ENCODE peak calls at places on chromosomes 11 and 22, in six cellular contexts. K is HCT116, F is hepatocyte, X is PC-3, T is MM.1S, M is SK-N-SH. R is an unnamed sample.

GRCh38 chr11:3058753-3059664 is 1.8 kb upstream of the CARS1 start:
- DNase-seq in T (no peak), X (peak), M (no peak), F (peak), K (no peak), R (peak)

GRCh38 chr11:65613091-65613928 is 711 bp downstream of the MAP3K11 start:
- DNase-seq in F (peak), X (peak), K (no peak), M (no peak), T (peak), R (peak)

GRCh38 chr11:65435981-65436411 is 13.4 kb downstream of the NEAT1 start:
- DNase-seq in K (no peak), T (peak), F (no peak), X (no peak), M (no peak), R (no peak)

GRCh38 chr11:87358461-87358860 is 320.7 kb downstream of the TMEM135 start:
- DNase-seq in T (peak), M (no peak), F (no peak), X (no peak), K (no peak), R (no peak)

GRCh38 chr11:11978792-11979486 is 29.5 kb downstream of the DKK3 start:
- DNase-seq in X (no peak), T (no peak), K (no peak), F (no peak), M (peak), R (no peak)

GRCh38 chr11:44256673-44257291 is 53.2 kb downstream of the ALX4 start:
- DNase-seq in T (peak), M (no peak), K (no peak), X (no peak), F (no peak), R (no peak)

GRCh38 chr11:12792590-12792989 is 118.4 kb downstream of the TEAD1 start:
- DNase-seq in F (no peak), M (no peak), X (peak), T (no peak), K (no peak), R (no peak)

GRCh38 chr11:111185259-111185658 is 60.3 kb upstream of the POU2AF2 start:
- DNase-seq in K (no peak), X (no peak), T (no peak), M (no peak), F (no peak), R (no peak)

GRCh38 chr11:121024989-121025388 is 1.1 kb downstream of the TBCEL start:
- DNase-seq in F (peak), X (peak), T (no peak), M (no peak), K (no peak), R (peak)

GRCh38 chr11:554428-554823 is 6.1 kb downstream of the LMNTD2 start:
- DNase-seq in F (no peak), T (no peak), M (no peak), K (no peak), X (no peak), R (peak)
- TF ChIP-seq EZH2phosphoT487 in F (no peak), T (no peak), M (no peak), K (no peak), X (no peak), R (no peak)

DNA sequence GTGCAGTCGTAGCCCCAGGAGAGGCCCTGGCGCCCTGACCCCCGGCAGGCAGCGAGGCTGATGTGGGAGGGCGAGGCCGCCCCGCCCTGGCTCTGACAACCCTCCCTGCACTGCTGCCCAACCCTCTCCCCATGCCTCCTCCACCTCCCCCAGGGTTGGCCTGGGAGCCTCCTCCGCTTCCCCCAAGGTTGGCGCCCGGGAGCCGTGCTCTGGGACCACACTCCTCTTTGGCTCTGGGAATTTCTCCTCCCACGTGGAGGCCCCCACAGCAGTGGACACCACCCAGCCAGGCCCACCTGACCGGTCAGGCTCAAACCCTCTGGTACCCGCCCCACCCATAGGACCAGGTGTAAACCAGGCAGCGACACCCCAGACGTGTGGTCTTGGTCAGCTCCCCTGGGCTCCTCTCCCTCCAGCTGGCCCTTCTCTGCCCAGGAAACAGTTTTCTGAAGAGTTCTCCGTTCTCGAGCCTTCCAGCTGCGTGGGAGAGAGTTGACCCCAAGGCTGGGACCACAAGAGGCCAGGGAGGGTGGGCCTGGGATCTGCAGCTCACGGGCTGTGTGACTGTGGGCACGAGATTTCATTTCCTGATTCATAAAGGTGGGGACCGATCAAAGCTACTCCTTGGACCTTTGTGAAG is 39.5 kb upstream of the BRSK2 start:
- DNase-seq in M (peak), F (no peak), K (no peak), X (no peak), T (no peak), R (no peak)
- TF ChIP-seq EZH2phosphoT487 in M (no peak), F (no peak), K (no peak), X (no peak), T (no peak), R (no peak)

GRCh38 chr22:18121436-18122253 is 11.0 kb downstream of the TUBA8 start:
- DNase-seq in T (no peak), M (no peak), K (no peak), X (no peak), F (no peak), R (peak)
- TF ChIP-seq EZH2phosphoT487 in T (no peak), M (no peak), K (no peak), X (no peak), F (no peak), R (no peak)

DNA sequence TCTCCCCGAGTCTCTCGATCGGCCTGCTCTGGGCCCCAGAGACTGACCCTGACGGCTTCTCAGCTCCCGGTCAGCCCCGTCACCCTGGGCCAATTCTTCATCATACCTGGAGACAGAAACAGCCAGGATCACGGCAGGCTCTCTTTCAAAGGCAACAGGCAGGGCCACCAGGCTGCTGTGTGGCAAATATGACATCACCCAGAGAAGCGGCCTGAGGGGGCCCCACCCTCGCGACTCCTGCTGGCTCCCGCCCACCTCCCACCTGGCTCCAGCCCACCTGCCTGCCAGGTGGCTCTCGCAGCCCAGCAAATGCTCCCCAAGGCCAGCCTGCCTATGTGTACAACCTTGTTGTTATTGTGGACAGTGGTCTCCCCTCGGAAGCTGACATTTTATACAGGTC is 24.9 kb upstream of the PACSIN2 start:
- DNase-seq in F (no peak), T (no peak), K (no peak), X (no peak), M (no peak), R (no peak)
- TF ChIP-seq EZH2phosphoT487 in F (no peak), T (no peak), K (no peak), X (no peak), M (no peak), R (no peak)

DNA sequence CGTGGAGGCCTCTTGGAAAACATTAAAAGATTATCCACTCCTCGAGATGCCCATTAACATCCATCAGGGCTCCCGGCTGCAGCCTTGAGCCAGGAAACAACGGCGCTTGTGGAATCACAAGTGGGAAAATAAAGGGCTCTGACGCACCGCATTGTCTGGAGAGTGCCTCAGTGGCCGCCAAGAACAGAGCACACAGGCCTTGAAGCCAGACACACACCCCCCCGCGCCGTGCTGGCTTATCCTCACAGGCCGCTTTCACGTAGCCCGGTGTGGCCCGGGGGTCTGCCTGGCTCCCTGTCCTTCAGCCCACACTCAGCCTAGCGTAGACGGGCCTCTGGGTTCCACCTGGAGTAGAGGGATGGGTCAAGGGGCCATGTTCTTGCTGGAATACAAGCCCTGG is 1020.5 kb downstream of the BRD1 start:
- DNase-seq in M (no peak), T (no peak), F (no peak), X (no peak), K (no peak), R (no peak)
- TF ChIP-seq EZH2phosphoT487 in M (no peak), T (no peak), F (no peak), X (no peak), K (no peak), R (no peak)

GRCh38 chr22:23501708-23502107 is 78.4 kb downstream of the IGLL1 start:
- DNase-seq in X (no peak), T (no peak), M (peak), F (peak), K (no peak), R (no peak)

GRCh38 chr22:23501244-23501643 is 78.8 kb downstream of the IGLL1 start:
- DNase-seq in X (no peak), M (no peak), T (no peak), F (peak), K (no peak), R (no peak)

GRCh38 chr22:23498811-23499798 is 81.0 kb downstream of the IGLL1 start:
- DNase-seq in M (no peak), F (peak), X (no peak), T (no peak), K (no peak), R (no peak)

GRCh38 chr22:23500508-23501208 is 79.4 kb downstream of the IGLL1 start:
- DNase-seq in F (no peak), T (no peak), M (peak), K (no peak), X (no peak), R (no peak)

GRCh38 chr22:23499845-23500500 is 80.1 kb downstream of the IGLL1 start:
- DNase-seq in M (no peak), T (no peak), F (no peak), X (no peak), K (no peak), R (no peak)
- TF ChIP-seq EZH2phosphoT487 in M (no peak), T (no peak), F (no peak), X (no peak), K (no peak), R (no peak)